ENCODE peak calls at places on chromosome 19, in four cellular contexts. P is upper lobe of right lung, B is DMS153, M is progenitor cell of endocrine pancreas. U is an unnamed sample.

GRCh38 chr19:35851213-35852028 is 883 bp downstream of the NPHS1 start:
- DNase-seq in P (no peak), B (peak; percentile 36), M (no peak), U (peak; percentile 50)

GRCh38 chr19:18153555-18154134 is 682 bp downstream of the PIK3R2 start:
- DNase-seq in P (no peak), B (no peak), M (no peak), U (no peak)

GRCh38 chr19:37988758-37989635 is 82.0 kb downstream of the SIPA1L3 start:
- DNase-seq in P (no peak), B (no peak), M (no peak), U (no peak)

GRCh38 chr19:35746087-35746462 is 624 bp downstream of the PSENEN start:
- DNase-seq in P (no peak), B (no peak), M (no peak), U (no peak)

GRCh38 chr19:41801682-41802317 is 5.4 kb downstream of the CEACAM3 start:
- DNase-seq in P (no peak), B (no peak), M (no peak), U (no peak)

GRCh38 chr19:3687774-3688706 is 12.2 kb downstream of the PIP5K1C start:
- DNase-seq in P (no peak), B (peak; percentile 54), M (no peak), U (no peak)

GRCh38 chr19:52638601-52639000 is 446 bp upstream of the ZNF83 start:
- DNase-seq in P (no peak), B (peak; percentile 66), M (no peak), U (no peak)

GRCh38 chr19:50838239-50838638 is 4.9 kb upstream of the KLK15 start:
- DNase-seq in P (no peak), B (peak; percentile 9), M (no peak), U (peak; percentile 55)

GRCh38 chr19:3482507-3483225 is 575 bp downstream of the SMIM44 start:
- DNase-seq in P (no peak), B (no peak), M (no peak), U (no peak)

GRCh38 chr19:57103573-57104277 is 16.1 kb upstream of the USP29 start:
- DNase-seq in P (no peak), B (no peak), M (no peak), U (peak; percentile 44)

GRCh38 chr19:13083008-13083404 is 19.7 kb downstream of the LYL1 start:
- DNase-seq in P (no peak), B (no peak), M (no peak), U (no peak)

GRCh38 chr19:56125806-56126590 is 4.9 kb upstream of the ZNF787 start:
- DNase-seq in P (no peak), B (no peak), M (no peak), U (no peak)

GRCh38 chr19:28633223-28634030 is 579.5 kb downstream of the UQCRFS1 start:
- DNase-seq in P (no peak), B (peak; percentile 62), M (peak; percentile 54), U (peak; percentile 18)

GRCh38 chr19:2274937-2275535 is 6.9 kb downstream of the PEAK3 start:
- DNase-seq in P (peak; percentile 82), B (no peak), M (no peak), U (peak; percentile 57)

GRCh38 chr19:50777830-50778303 is 7.6 kb downstream of the GPR32 start:
- DNase-seq in P (no peak), B (no peak), M (no peak), U (no peak)

GRCh38 chr19:40521276-40521675 is 54.5 kb downstream of the SPTBN4 start:
- DNase-seq in P (no peak), B (no peak), M (no peak), U (no peak)

GRCh38 chr19:13015361-13016231 is 20.3 kb downstream of the NFIX start:
- DNase-seq in P (no peak), B (no peak), M (no peak), U (no peak)

GRCh38 chr19:15268192-15268927 is 36.1 kb upstream of the EPHX3 start:
- DNase-seq in P (no peak), B (no peak), M (no peak), U (no peak)

GRCh38 chr19:752652-753517 is 2.0 kb downstream of the MISP start:
- DNase-seq in P (peak; percentile 86), B (no peak), M (peak; percentile 43), U (no peak)

GRCh38 chr19:5123646-5124045 is 154.7 kb downstream of the KDM4B start:
- DNase-seq in P (no peak), B (no peak), M (no peak), U (no peak)

GRCh38 chr19:29676586-29676985 is 11.3 kb downstream of the PLEKHF1 start:
- DNase-seq in P (peak; percentile 73), B (no peak), M (no peak), U (no peak)

GRCh38 chr19:805600-806550 is 8.6 kb downstream of the PTBP1 start:
- DNase-seq in P (peak; percentile 64), B (no peak), M (no peak), U (no peak)

GRCh38 chr19:48881741-48882657 is 9.8 kb downstream of the PPP1R15A start:
- DNase-seq in P (no peak), B (no peak), M (no peak), U (peak; percentile 61)

GRCh38 chr19:21585491-21585890 is 80.1 kb downstream of the ZNF429 start:
- DNase-seq in P (no peak), B (no peak), M (no peak), U (no peak)

GRCh38 chr19:18863843-18864362 is 32.1 kb downstream of the CERS1 start:
- DNase-seq in P (no peak), B (no peak), M (no peak), U (no peak)